ENCODE peak calls at places on chromosomes 13 and 19, in ten cellular contexts. C is cardiac muscle cell; P is endodermal cell; Z is transverse colon; B is CD4-positive, alpha-beta memory T cell; K is A549; L is neuronal stem cell; E is CD4-positive, CD25-positive, alpha-beta regulatory T cell; W is sigmoid colon; T is CD8-positive, alpha-beta memory T cell. Q is an unnamed sample.

GRCh38 chr13:50715402-50716146 is 127.9 kb downstream of the DLEU7 start:
- DNase-seq in C (no peak), P (no peak), Z (peak), B (no peak), K (no peak), L (no peak), E (peak), W (peak), T (no peak), Q (no peak)

GRCh38 chr13:106867249-106867648 is 299.3 kb upstream of the ARGLU1 start:
- DNase-seq in C (peak), P (no peak), Z (no peak), B (no peak), K (no peak), L (no peak), E (no peak), W (no peak), T (no peak), Q (no peak)

GRCh38 chr13:30191491-30192100 is 115.8 kb downstream of the KATNAL1 start:
- DNase-seq in C (no peak), P (no peak), Z (no peak), B (no peak), K (no peak), L (no peak), E (no peak), W (no peak), T (no peak), Q (no peak)

GRCh38 chr13:100304241-100304640 is 215.3 kb downstream of the PCCA start:
- DNase-seq in C (no peak), P (no peak), Z (no peak), B (no peak), K (no peak), L (no peak), E (no peak), W (no peak), T (no peak), Q (no peak)

GRCh38 chr13:30739646-30740642 is 4.6 kb downstream of the ALOX5AP start:
- DNase-seq in C (peak), P (peak), Z (no peak), B (peak), K (peak), L (no peak), E (peak), W (no peak), T (peak), Q (no peak)

GRCh38 chr13:109780880-109781383 is 5.5 kb downstream of the IRS2 start:
- DNase-seq in C (no peak), P (no peak), Z (no peak), B (no peak), K (no peak), L (no peak), E (no peak), W (no peak), T (no peak), Q (no peak)

GRCh38 chr13:101673360-101674105 is 221.1 kb downstream of the ITGBL1 start:
- DNase-seq in C (no peak), P (no peak), Z (no peak), B (no peak), K (no peak), L (no peak), E (no peak), W (no peak), T (no peak), Q (no peak)

GRCh38 chr13:33326246-33326645 is 40.7 kb upstream of the STARD13 start:
- DNase-seq in C (no peak), P (no peak), Z (no peak), B (no peak), K (no peak), L (no peak), E (no peak), W (no peak), T (no peak), Q (no peak)

GRCh38 chr19:14114854-14115253 is 2.7 kb downstream of the PRKACA start:
- DNase-seq in C (peak), P (peak), Z (peak), B (peak), K (peak), L (no peak), E (peak), W (peak), T (peak), Q (no peak)

GRCh38 chr19:46746281-46746965 is at the start of gene STRN4:
- DNase-seq in C (peak), P (peak), Z (peak), B (peak), K (no peak), L (peak), E (peak), W (no peak), T (peak), Q (no peak)

DNA sequence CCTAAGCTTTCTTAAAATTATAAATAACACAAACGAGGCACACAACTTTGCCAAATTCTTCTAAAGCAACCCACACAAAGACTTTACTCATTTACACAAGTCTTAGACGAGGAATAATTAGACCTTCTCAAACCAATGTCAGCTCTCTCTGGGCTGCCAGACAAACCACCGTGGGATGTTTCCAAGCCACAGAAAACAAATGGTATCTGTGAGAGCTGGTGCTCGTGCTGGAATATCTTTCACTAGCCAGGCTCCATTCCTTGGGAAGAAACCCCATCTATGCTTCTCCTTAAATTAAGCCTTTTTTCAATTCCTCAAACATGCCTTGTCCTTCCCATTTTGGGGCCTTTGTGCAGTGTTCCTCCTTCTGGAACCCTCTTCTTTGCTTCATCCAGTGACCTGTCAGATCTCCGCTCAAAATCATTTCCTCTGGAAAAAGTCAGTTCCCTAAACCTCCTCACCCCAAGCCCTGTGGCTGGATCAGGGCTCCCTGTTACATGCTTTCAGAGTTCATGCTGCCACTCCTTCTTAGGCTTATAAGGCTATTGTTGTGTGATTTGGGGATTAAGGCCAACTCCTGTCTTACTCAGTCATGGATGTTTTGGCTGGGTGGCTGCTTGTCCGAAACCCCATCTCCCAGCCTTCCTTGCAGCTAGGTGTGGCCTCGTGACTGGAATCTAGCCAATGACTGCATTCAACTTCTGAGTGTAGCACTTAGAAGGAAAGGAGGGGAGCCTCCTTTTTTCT is 64.2 kb upstream of the GTF2F2 start:
- DNase-seq in C (peak), P (no peak), Z (peak), B (no peak), K (no peak), L (no peak), E (no peak), W (peak), T (no peak), Q (peak)
- H3K27ac ChIP-seq in C (no peak), P (no peak), Z (peak), B (no peak), K (no peak), L (no peak), E (no peak), W (peak), T (no peak), Q (peak)

GRCh38 chr19:8259922-8260247 is 48.3 kb downstream of the CD320 start:
- DNase-seq in C (no peak), P (no peak), Z (no peak), B (no peak), K (no peak), L (no peak), E (no peak), W (peak), T (no peak), Q (no peak)
- H3K27ac ChIP-seq in C (no peak), P (no peak), Z (no peak), B (no peak), K (no peak), L (no peak), E (no peak), W (no peak), T (no peak), Q (no peak)

GRCh38 chr19:50435221-50435620 is 2.5 kb downstream of the MYBPC2 start:
- DNase-seq in C (no peak), P (peak), Z (no peak), B (no peak), K (no peak), L (no peak), E (no peak), W (no peak), T (no peak), Q (no peak)

GRCh38 chr19:50434525-50434924 is 1.8 kb downstream of the MYBPC2 start:
- DNase-seq in C (no peak), P (peak), Z (peak), B (no peak), K (no peak), L (no peak), E (no peak), W (no peak), T (no peak), Q (no peak)

GRCh38 chr19:50433201-50434180 is 799 bp downstream of the MYBPC2 start:
- DNase-seq in C (no peak), P (peak), Z (no peak), B (no peak), K (no peak), L (no peak), E (no peak), W (no peak), T (no peak), Q (no peak)

GRCh38 chr19:50437862-50438449 is 5.3 kb downstream of the MYBPC2 start:
- DNase-seq in C (no peak), P (no peak), Z (no peak), B (no peak), K (no peak), L (no peak), E (no peak), W (no peak), T (no peak), Q (no peak)

DNA sequence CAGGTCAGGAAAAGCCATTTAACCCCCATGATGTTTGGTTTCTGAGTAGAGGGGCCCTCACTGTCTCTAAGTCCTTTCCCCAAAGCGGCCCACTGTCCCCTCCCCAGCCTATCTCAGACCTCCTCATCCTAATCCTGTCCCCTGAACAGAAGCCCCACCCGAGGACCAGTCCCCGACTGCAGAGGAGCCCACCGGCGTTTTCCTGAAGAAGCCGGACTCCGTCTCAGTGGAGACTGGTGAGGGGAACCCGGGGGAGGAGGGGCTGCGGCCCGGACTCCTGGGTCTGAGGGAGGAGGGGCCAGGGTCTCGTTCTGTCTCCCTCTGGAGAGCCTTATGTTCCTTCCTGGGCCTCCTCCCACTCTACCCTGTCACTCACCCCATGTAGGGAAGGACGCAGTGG is 2.9 kb downstream of the MYBPC2 start:
- DNase-seq in C (no peak), P (peak), Z (no peak), B (no peak), K (no peak), L (no peak), E (no peak), W (no peak), T (no peak), Q (no peak)
- H3K27ac ChIP-seq in C (no peak), P (no peak), Z (no peak), B (no peak), K (no peak), L (no peak), E (no peak), W (no peak), T (no peak), Q (no peak)

GRCh38 chr19:7703332-7703731 is 1.4 kb upstream of the FCER2 start:
- DNase-seq in C (no peak), P (no peak), Z (no peak), B (no peak), K (peak), L (no peak), E (no peak), W (no peak), T (no peak), Q (no peak)

GRCh38 chr19:7706662-7707454 is 4.9 kb upstream of the FCER2 start:
- DNase-seq in C (no peak), P (no peak), Z (no peak), B (no peak), K (no peak), L (no peak), E (peak), W (no peak), T (no peak), Q (no peak)

GRCh38 chr19:7704280-7705060 is 2.5 kb upstream of the FCER2 start:
- DNase-seq in C (no peak), P (no peak), Z (no peak), B (no peak), K (no peak), L (no peak), E (no peak), W (no peak), T (no peak), Q (no peak)

GRCh38 chr19:7706188-7706530 is 4.2 kb upstream of the FCER2 start:
- DNase-seq in C (no peak), P (no peak), Z (no peak), B (no peak), K (no peak), L (no peak), E (no peak), W (no peak), T (no peak), Q (no peak)

GRCh38 chr19:7705387-7706187 is 3.7 kb upstream of the FCER2 start:
- DNase-seq in C (no peak), P (no peak), Z (peak), B (peak), K (no peak), L (no peak), E (peak), W (peak), T (peak), Q (no peak)
- H3K27ac ChIP-seq in C (no peak), P (no peak), Z (peak), B (peak), K (no peak), L (no peak), E (peak), W (no peak), T (no peak), Q (no peak)

Q was measured in uterus.